ENCODE peak calls at places on chromosomes 16 and 17, in seven cellular contexts. F, D, E, I, U, J and Z are unnamed samples.
A peak's percentile ranks its signal among the peaks of the same experiment; 100 is the strongest.

GRCh38 chr16:69930117-69930776 is 20.9 kb upstream of the CLEC18A start:
- DNase-seq in F (no peak), D (peak; percentile 43), E (no peak), I (peak; percentile 63), U (no peak), J (no peak), Z (no peak)

GRCh38 chr17:17935321-17936271 is 36.6 kb downstream of the TOM1L2 start:
- DNase-seq in F (no peak), D (no peak), E (no peak), I (peak; percentile 90), U (no peak), J (peak; percentile 82), Z (no peak)

GRCh38 chr17:59038734-59039133 is 67.9 kb downstream of the TRIM37 start:
- DNase-seq in F (no peak), D (peak; percentile 5), E (no peak), I (no peak), U (no peak), J (no peak), Z (no peak)

GRCh38 chr16:29844575-29845331 is 18.3 kb downstream of the CDIPT start:
- DNase-seq in F (no peak), D (no peak), E (no peak), I (no peak), U (no peak), J (no peak), Z (no peak)

GRCh38 chr17:27332485-27333409 is 38.8 kb downstream of the WSB1 start:
- DNase-seq in F (peak; percentile 99), D (peak; percentile 91), E (peak; percentile 87), I (peak; percentile 97), U (peak; percentile 84), J (peak; percentile 84), Z (peak; percentile 93)

GRCh38 chr17:75010683-75011406 is 1.6 kb upstream of the MRPL58 start:
- DNase-seq in F (peak; percentile 19), D (no peak), E (no peak), I (peak; percentile 89), U (no peak), J (no peak), Z (no peak)

GRCh38 chr16:48850097-48850496 is 240.1 kb upstream of the N4BP1 start:
- DNase-seq in F (no peak), D (no peak), E (no peak), I (no peak), U (no peak), J (no peak), Z (no peak)

GRCh38 chr16:81478876-81479496 is 34.4 kb downstream of the CMIP start:
- DNase-seq in F (peak; percentile 77), D (no peak), E (no peak), I (no peak), U (no peak), J (no peak), Z (no peak)

GRCh38 chr17:7279453-7279852 is 2.1 kb upstream of the SLC2A4 start:
- DNase-seq in F (no peak), D (no peak), E (no peak), I (no peak), U (no peak), J (no peak), Z (no peak)

GRCh38 chr16:84617631-84618427 is at the start of gene COTL1:
- DNase-seq in F (peak; percentile 95), D (peak; percentile 98), E (peak; percentile 90), I (peak; percentile 98), U (peak; percentile 66), J (peak; percentile 97), Z (peak; percentile 96)

GRCh38 chr17:1808649-1809048 is 21.1 kb downstream of the SMYD4 start:
- DNase-seq in F (no peak), D (no peak), E (no peak), I (no peak), U (no peak), J (no peak), Z (no peak)

GRCh38 chr17:44905006-44906000 is 6.1 kb upstream of the EFTUD2 start:
- DNase-seq in F (no peak), D (no peak), E (no peak), I (no peak), U (no peak), J (no peak), Z (no peak)

GRCh38 chr17:31163091-31163781 is 68.5 kb downstream of the NF1 start:
- DNase-seq in F (no peak), D (no peak), E (no peak), I (no peak), U (no peak), J (no peak), Z (no peak)

GRCh38 chr16:28188085-28188916 is 23.5 kb downstream of the XPO6 start:
- DNase-seq in F (no peak), D (no peak), E (no peak), I (no peak), U (no peak), J (no peak), Z (no peak)

GRCh38 chr16:83983491-83983890 is 15.4 kb downstream of the NECAB2 start:
- DNase-seq in F (no peak), D (no peak), E (no peak), I (no peak), U (no peak), J (no peak), Z (no peak)

GRCh38 chr16:87416826-87417471 is 24.8 kb downstream of the MAP1LC3B start:
- DNase-seq in F (no peak), D (peak; percentile 42), E (no peak), I (peak; percentile 58), U (no peak), J (peak; percentile 21), Z (no peak)

GRCh38 chr17:57881783-57882291 is 32.0 kb upstream of the MRPS23 start:
- DNase-seq in F (peak; percentile 42), D (no peak), E (no peak), I (no peak), U (no peak), J (no peak), Z (no peak)

GRCh38 chr16:83771306-83771942 is 36.4 kb upstream of the HSBP1 start:
- DNase-seq in F (peak; percentile 68), D (no peak), E (no peak), I (peak; percentile 15), U (no peak), J (no peak), Z (no peak)

GRCh38 chr16:1074379-1074649 is 1.8 kb downstream of the SSTR5 start:
- DNase-seq in F (no peak), D (no peak), E (no peak), I (no peak), U (no peak), J (no peak), Z (no peak)